ENCODE peak calls at places on chromosomes 4 and X, in four cellular contexts. N is neural progenitor cell, K is fibroblast of lung, A is sigmoid colon. C is an unnamed sample.

GRCh38 chr4:25843340-25844097 is 19.3 kb downstream of the SEL1L3 start:
- DNase-seq in N (no peak), K (no peak), A (peak), C (peak)

GRCh38 chr4:110902500-110902899 is 279.6 kb upstream of the PITX2 start:
- DNase-seq in N (no peak), K (no peak), A (no peak), C (no peak)

GRCh38 chrX:106901341-106901740 is 1.8 kb downstream of the RIPPLY1 start:
- DNase-seq in N (no peak), K (no peak), A (no peak), C (no peak)

GRCh38 chr4:182749768-182750167 is 167.4 kb downstream of the DCTD start:
- DNase-seq in N (no peak), K (no peak), A (no peak), C (no peak)

GRCh38 chr4:149353241-149353640 is 462.4 kb downstream of the IQCM start:
- DNase-seq in N (no peak), K (no peak), A (no peak), C (no peak)

GRCh38 chr4:25481648-25482047 is 104.6 kb downstream of the ANAPC4 start:
- DNase-seq in N (peak), K (no peak), A (no peak), C (no peak)

GRCh38 chr4:3388461-3389185 is 53.1 kb upstream of the HGFAC start:
- DNase-seq in N (no peak), K (peak), A (peak), C (no peak)

GRCh38 chr4:48836658-48837057 is 5.8 kb downstream of the OCIAD1 start:
- DNase-seq in N (no peak), K (no peak), A (no peak), C (no peak)

GRCh38 chrX:40845331-40845911 is 110.1 kb upstream of the MED14 start:
- DNase-seq in N (peak), K (peak), A (no peak), C (no peak)

GRCh38 chrX:63918611-63919010 is 133.6 kb upstream of the ARHGEF9 start:
- DNase-seq in N (peak), K (peak), A (no peak), C (no peak)

GRCh38 chrX:70049925-70050324 is at the start of gene AWAT2:
- DNase-seq in N (no peak), K (no peak), A (no peak), C (no peak)

GRCh38 chr4:142817442-142817841 is 28.7 kb downstream of the INPP4B start:
- DNase-seq in N (peak), K (peak), A (no peak), C (no peak)

GRCh38 chr4:133938061-133938460 is 263.5 kb downstream of the PABPC4L start:
- DNase-seq in N (no peak), K (no peak), A (no peak), C (no peak)

GRCh38 chr4:683982-684571 is 4.9 kb downstream of the SLC49A3 start:
- DNase-seq in N (peak), K (peak), A (peak), C (peak)

GRCh38 chr4:85370400-85371032 is 104.4 kb upstream of the ARHGAP24 start:
- DNase-seq in N (peak), K (peak), A (no peak), C (peak)

GRCh38 chr4:70632028-70632427 is 3.5 kb downstream of the ENAM start:
- DNase-seq in N (no peak), K (peak), A (no peak), C (no peak)

GRCh38 chr4:139184129-139184528 is 7.1 kb upstream of the ELF2 start:
- DNase-seq in N (no peak), K (peak), A (no peak), C (no peak)

GRCh38 chrX:70041993-70042392 is 7.7 kb downstream of the AWAT2 start:
- DNase-seq in N (no peak), K (no peak), A (no peak), C (no peak)

GRCh38 chr4:7854697-7855370 is 84.8 kb downstream of the AFAP1 start:
- DNase-seq in N (no peak), K (no peak), A (peak), C (no peak)

GRCh38 chr4:94523033-94523590 is 71.4 kb downstream of the PDLIM5 start:
- DNase-seq in N (no peak), K (peak), A (no peak), C (no peak)

DNA sequence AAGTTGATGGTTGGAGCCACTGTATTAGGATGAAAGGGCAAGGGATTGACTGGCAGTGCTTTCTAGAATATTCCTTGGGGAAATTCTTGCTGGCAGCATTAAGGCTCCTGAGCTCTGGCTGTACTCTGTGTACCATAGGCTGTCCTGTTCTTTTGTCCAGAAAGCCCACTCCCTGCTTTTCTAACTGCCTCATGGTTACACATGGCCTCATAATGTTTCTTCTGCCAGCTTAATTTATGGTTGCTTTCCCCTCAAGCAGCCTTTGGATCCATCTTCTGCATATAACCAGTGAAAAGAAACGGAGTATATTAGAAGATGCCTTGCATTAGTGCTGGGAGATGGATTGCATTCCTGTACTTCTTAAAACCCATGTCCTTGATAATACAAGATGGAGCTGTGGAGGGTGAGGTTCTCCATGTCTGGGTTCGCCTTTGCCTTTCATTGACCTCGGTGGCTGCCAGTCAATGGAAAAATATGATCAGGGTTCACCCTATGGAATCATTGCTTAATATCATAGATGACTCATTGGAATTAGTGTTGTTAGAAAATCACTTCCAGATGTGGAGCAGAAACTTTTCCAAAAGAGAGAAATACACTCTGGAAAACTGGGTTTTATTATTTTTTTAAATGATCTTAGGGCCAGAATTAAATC is 24.7 kb downstream of the DOCK11 start:
- DNase-seq in N (no peak), K (peak), A (no peak), C (no peak)
- H3K27ac ChIP-seq in N (no peak), K (peak), A (peak), C (no peak)

DNA sequence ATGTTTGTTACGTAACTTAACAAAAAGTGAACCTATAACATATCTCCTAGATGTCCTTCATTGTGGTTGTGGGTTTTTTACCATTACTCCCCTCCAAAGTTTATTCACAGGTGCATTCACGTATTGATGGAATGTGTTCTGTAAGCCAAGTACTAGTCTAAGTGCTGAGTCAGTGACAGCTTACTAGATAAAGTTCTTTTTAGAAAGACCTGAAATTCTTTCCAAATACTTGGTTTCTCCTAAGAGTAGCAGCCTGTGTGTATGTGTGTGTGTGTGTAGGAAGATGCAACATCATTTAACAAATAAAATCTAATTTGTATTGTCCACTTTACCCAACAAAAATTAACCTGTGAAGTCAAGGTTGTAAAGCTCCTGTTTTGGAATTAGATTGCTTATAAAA is 22.1 kb downstream of the NAP1L5 start:
- DNase-seq in N (no peak), K (no peak), A (no peak), C (no peak)
- H3K27ac ChIP-seq in N (no peak), K (no peak), A (no peak), C (no peak)

GRCh38 chr4:148205481-148205880 is 236.7 kb downstream of the NR3C2 start:
- DNase-seq in N (no peak), K (no peak), A (no peak), C (no peak)

GRCh38 chr4:148204171-148204570 is 238.0 kb downstream of the NR3C2 start:
- DNase-seq in N (no peak), K (no peak), A (no peak), C (no peak)

GRCh38 chr4:148200960-148201359 is 241.3 kb downstream of the NR3C2 start:
- DNase-seq in N (no peak), K (no peak), A (no peak), C (no peak)

GRCh38 chr4:148204892-148205291 is 237.3 kb downstream of the NR3C2 start:
- DNase-seq in N (no peak), K (no peak), A (no peak), C (no peak)

DNA sequence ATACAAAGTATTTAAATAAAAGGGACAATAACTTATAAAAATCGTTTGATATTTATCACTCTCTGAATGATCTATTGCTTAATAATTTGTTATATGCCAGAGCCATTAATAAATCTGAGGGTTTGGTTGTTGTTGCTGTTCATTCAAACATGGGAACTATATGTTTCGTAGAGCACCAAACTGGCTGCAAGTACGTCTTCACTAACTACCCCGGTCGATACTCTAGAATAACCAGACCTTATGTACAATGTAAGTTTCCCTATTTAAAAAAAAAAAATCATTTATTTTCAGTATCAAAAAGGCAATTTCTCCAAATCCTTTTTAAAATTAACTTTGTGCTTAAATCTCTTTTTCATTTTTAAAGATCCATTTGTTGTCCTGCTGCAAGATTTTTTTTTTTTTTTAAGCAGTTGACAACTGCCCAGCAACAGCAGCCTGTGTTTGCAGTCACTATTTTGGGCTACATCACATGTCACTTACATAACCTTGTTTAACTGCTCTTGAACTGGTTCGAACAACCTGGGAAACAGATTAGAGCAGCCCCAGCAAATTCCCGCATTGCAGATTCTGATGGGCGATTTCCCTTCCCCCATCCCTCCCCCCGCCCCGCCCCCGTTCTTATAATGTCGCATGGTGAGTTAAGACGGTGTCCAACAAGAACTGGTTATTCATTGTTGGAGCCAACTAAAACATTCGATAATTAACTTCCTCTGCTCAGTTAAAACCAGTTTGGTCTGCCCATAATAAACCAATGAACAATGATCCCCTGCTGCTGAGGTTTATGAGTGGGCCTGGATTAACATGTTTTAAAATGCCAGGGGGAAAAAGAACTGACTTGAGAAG is 238.9 kb downstream of the NR3C2 start:
- DNase-seq in N (peak), K (no peak), A (no peak), C (peak)
- H3K27ac ChIP-seq in N (peak), K (no peak), A (no peak), C (peak)

GRCh38 chrX:101393530-101394305 is 2.9 kb downstream of the RPL36A start:
- DNase-seq in N (no peak), K (no peak), A (no peak), C (no peak)
- H3K27ac ChIP-seq in N (no peak), K (no peak), A (no peak), C (no peak)

DNA sequence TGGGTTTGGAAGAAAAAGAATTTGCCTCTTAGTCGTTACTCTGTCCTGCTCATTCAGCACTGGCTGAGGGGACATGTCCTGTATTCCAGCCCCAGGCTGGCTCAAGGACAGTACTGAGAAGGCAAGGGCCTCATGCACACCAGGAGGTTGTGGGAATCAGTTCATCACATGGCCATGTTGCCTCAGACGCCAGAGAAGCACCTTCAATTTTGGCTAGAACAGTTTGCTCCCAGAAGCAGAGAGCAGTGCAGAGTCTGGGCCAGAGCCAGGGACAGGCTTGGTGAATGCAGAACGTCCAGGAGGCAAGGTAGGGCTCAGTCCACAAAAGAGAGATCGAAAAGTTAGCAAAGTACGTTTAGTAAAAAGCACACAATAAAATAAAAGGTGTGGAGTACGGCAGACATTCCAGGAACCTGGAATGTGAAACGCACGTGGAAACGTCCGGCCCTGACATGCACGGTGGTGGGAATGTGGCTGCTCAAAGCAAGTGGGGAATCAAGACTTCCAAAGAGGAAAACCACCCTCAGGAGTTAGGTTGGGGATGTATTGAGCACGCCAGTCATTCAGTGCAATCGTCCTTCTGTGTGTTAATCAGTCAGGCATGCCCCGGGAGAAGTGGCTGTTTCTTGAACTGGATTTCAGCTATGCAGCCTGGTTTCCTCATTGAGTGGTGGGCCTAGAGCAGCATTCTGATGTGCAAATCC is 1.2 kb upstream of the SLC2A9 start:
- DNase-seq in N (peak), K (no peak), A (no peak), C (no peak)
- H3K27ac ChIP-seq in N (no peak), K (no peak), A (peak), C (no peak)

GRCh38 chrX:27889878-27890277 is 82.1 kb downstream of the MAGEB10 start:
- DNase-seq in N (no peak), K (no peak), A (no peak), C (no peak)
- H3K27ac ChIP-seq in N (no peak), K (no peak), A (no peak), C (no peak)

C was measured in colonic mucosa.